ENCODE peak calls at places on chromosomes 6 and 20, in five cellular contexts. L, I, S, C and V are unnamed samples.

GRCh38 chr20:44848254-44849015 is 37.1 kb upstream of the YWHAB start:
- DNase-seq in I (no peak), L (no peak), S (no peak), C (no peak), V (peak; percentile 64)

GRCh38 chr6:5303711-5304110 is 42.4 kb downstream of the FARS2 start:
- DNase-seq in S (no peak), I (no peak), C (no peak), L (no peak), V (no peak)

GRCh38 chr6:97594834-97595233 is 311.8 kb upstream of the MMS22L start:
- DNase-seq in C (no peak), L (no peak), S (no peak), I (no peak), V (no peak)

GRCh38 chr6:52152070-52152423 is 34.1 kb upstream of the IL17A start:
- DNase-seq in I (no peak), L (no peak), C (no peak), S (no peak), V (no peak)

GRCh38 chr6:129517288-129517687 is 192.7 kb downstream of the ARHGAP18 start:
- DNase-seq in L (no peak), S (no peak), I (no peak), C (no peak), V (no peak)

GRCh38 chr6:90849686-90850085 is 262.8 kb upstream of the MAP3K7 start:
- DNase-seq in S (no peak), L (no peak), C (no peak), I (no peak), V (no peak)

GRCh38 chr20:42688576-42688975 is 501.1 kb downstream of the PTPRT start:
- DNase-seq in L (no peak), I (no peak), S (no peak), C (no peak), V (no peak)

GRCh38 chr6:15336905-15337583 is 91.2 kb downstream of the JARID2 start:
- DNase-seq in L (no peak), S (no peak), I (no peak), C (no peak), V (no peak)

GRCh38 chr6:70563540-70563939 is 3.2 kb upstream of the SDHAF4 start:
- DNase-seq in I (no peak), L (no peak), C (no peak), S (no peak), V (peak; percentile 23)

GRCh38 chr6:21132856-21133610 is 460.5 kb upstream of the SOX4 start:
- DNase-seq in C (no peak), I (no peak), S (no peak), L (no peak), V (no peak)

GRCh38 chr6:18324708-18325047 is 60.3 kb upstream of the DEK start:
- DNase-seq in I (no peak), S (no peak), C (no peak), L (no peak), V (no peak)

GRCh38 chr6:7781240-7781639 is 55.3 kb downstream of the BMP6 start:
- DNase-seq in L (no peak), S (no peak), I (no peak), C (no peak), V (no peak)

GRCh38 chr20:48791014-48791413 is 36.8 kb downstream of the PREX1 start:
- DNase-seq in S (no peak), C (no peak), L (no peak), I (no peak), V (peak; percentile 82)

GRCh38 chr6:169846286-169847056 is 95.0 kb downstream of the ERMARD start:
- DNase-seq in L (peak; percentile 5), S (peak; percentile 68), C (no peak), I (peak; percentile 20), V (peak; percentile 27)

GRCh38 chr6:80331522-80331921 is 225.1 kb downstream of the BCKDHB start:
- DNase-seq in C (no peak), S (no peak), I (no peak), L (no peak), V (no peak)

GRCh38 chr6:16157909-16158308 is 29.0 kb downstream of the MYLIP start:
- DNase-seq in I (no peak), C (no peak), L (peak; percentile 51), S (no peak), V (no peak)

GRCh38 chr20:21251278-21251677 is 51.9 kb upstream of the XRN2 start:
- DNase-seq in L (no peak), I (no peak), S (no peak), C (peak; percentile 15), V (no peak)

GRCh38 chr6:7261030-7261841 is 51.8 kb downstream of the SSR1 start:
- DNase-seq in L (peak; percentile 87), C (peak; percentile 42), S (peak; percentile 93), I (peak; percentile 84), V (peak; percentile 100)